ENCODE peak calls at places on chromosomes 6 and 20, in ten cellular contexts. Y, F, K, H, A, W, S, J, I and R are unnamed samples.
A peak's percentile ranks its signal among the peaks of the same experiment; 100 is the strongest.

GRCh38 chr6:52227495-52227894 is 16.8 kb downstream of the IL17F start:
- DNase-seq in Y (no peak), F (no peak), K (no peak), H (no peak), A (no peak), W (no peak), S (no peak), J (no peak), I (no peak), R (no peak)

GRCh38 chr20:3239026-3239866 is at the start of gene SLC4A11:
- DNase-seq in Y (no peak), F (peak; percentile 61), K (peak; percentile 80), H (no peak), A (peak; percentile 51), W (peak; percentile 90), S (peak; percentile 93), J (peak; percentile 38), I (peak; percentile 77), R (no peak)

GRCh38 chr20:43015566-43015965 is 174.1 kb downstream of the PTPRT start:
- DNase-seq in Y (no peak), F (no peak), K (no peak), H (no peak), A (no peak), W (no peak), S (no peak), J (no peak), I (no peak), R (no peak)

GRCh38 chr20:14114049-14114448 is 118.7 kb downstream of the MACROD2 start:
- DNase-seq in Y (no peak), F (no peak), K (no peak), H (no peak), A (no peak), W (no peak), S (no peak), J (no peak), I (no peak), R (no peak)

GRCh38 chr6:44598679-44599078 is 211.2 kb downstream of the CDC5L start:
- DNase-seq in Y (no peak), F (no peak), K (no peak), H (no peak), A (no peak), W (peak; percentile 19), S (no peak), J (no peak), I (no peak), R (no peak)

GRCh38 chr6:129619579-129620233 is 90.3 kb downstream of the ARHGAP18 start:
- DNase-seq in Y (no peak), F (no peak), K (no peak), H (no peak), A (no peak), W (no peak), S (no peak), J (no peak), I (no peak), R (no peak)

GRCh38 chr6:11263185-11263817 is 30.8 kb upstream of the NEDD9 start:
- DNase-seq in Y (peak; percentile 85), F (peak; percentile 85), K (peak; percentile 75), H (no peak), A (peak; percentile 72), W (peak; percentile 73), S (peak; percentile 83), J (no peak), I (peak; percentile 47), R (no peak)

GRCh38 chr20:10519361-10520048 is 84.4 kb downstream of the SLX4IP start:
- DNase-seq in Y (peak; percentile 63), F (no peak), K (no peak), H (no peak), A (no peak), W (no peak), S (peak; percentile 66), J (no peak), I (peak; percentile 82), R (no peak)

GRCh38 chr6:5124526-5124925 is 39.4 kb downstream of the PPP1R3G start:
- DNase-seq in Y (no peak), F (no peak), K (no peak), H (no peak), A (no peak), W (no peak), S (no peak), J (no peak), I (no peak), R (no peak)

GRCh38 chr6:118522422-118522821 is 25.7 kb upstream of the PLN start:
- DNase-seq in Y (no peak), F (no peak), K (no peak), H (no peak), A (no peak), W (no peak), S (no peak), J (no peak), I (no peak), R (no peak)

GRCh38 chr6:82980086-82980485 is 85.6 kb downstream of the UBE3D start:
- DNase-seq in Y (no peak), F (peak; percentile 72), K (no peak), H (no peak), A (no peak), W (no peak), S (peak; percentile 87), J (no peak), I (peak; percentile 65), R (no peak)

GRCh38 chr20:49460916-49461315 is 21.6 kb downstream of the KCNB1 start:
- DNase-seq in Y (no peak), F (no peak), K (no peak), H (no peak), A (no peak), W (peak; percentile 31), S (no peak), J (no peak), I (no peak), R (no peak)

GRCh38 chr6:90295854-90296345 is 743 bp downstream of the BACH2 start:
- DNase-seq in Y (peak; percentile 45), F (peak; percentile 64), K (peak; percentile 59), H (peak; percentile 79), A (peak; percentile 72), W (peak; percentile 84), S (peak; percentile 83), J (peak; percentile 44), I (peak; percentile 50), R (peak; percentile 45)
- TF ChIP-seq CTCF in Y (peak; percentile 30), F (no peak), K (no peak), H (peak; percentile 25), A (peak; percentile 2), W (peak; percentile 18), S (no peak), J (no peak), I (peak; percentile 51), R (no peak)

GRCh38 chr6:42125663-42126062 is 16.8 kb downstream of the C6orf132 start:
- DNase-seq in Y (no peak), F (no peak), K (no peak), H (no peak), A (no peak), W (no peak), S (no peak), J (no peak), I (no peak), R (no peak)

GRCh38 chr6:42129360-42129676 is 13.1 kb downstream of the C6orf132 start:
- DNase-seq in Y (no peak), F (no peak), K (no peak), H (no peak), A (no peak), W (no peak), S (no peak), J (no peak), I (no peak), R (no peak)

GRCh38 chr6:42131531-42131930 is 10.9 kb downstream of the C6orf132 start:
- DNase-seq in Y (peak; percentile 90), F (no peak), K (no peak), H (no peak), A (no peak), W (no peak), S (peak; percentile 90), J (no peak), I (no peak), R (no peak)

GRCh38 chr6:42125231-42125630 is 17.2 kb downstream of the C6orf132 start:
- DNase-seq in Y (no peak), F (no peak), K (no peak), H (no peak), A (no peak), W (no peak), S (no peak), J (no peak), I (no peak), R (no peak)

DNA sequence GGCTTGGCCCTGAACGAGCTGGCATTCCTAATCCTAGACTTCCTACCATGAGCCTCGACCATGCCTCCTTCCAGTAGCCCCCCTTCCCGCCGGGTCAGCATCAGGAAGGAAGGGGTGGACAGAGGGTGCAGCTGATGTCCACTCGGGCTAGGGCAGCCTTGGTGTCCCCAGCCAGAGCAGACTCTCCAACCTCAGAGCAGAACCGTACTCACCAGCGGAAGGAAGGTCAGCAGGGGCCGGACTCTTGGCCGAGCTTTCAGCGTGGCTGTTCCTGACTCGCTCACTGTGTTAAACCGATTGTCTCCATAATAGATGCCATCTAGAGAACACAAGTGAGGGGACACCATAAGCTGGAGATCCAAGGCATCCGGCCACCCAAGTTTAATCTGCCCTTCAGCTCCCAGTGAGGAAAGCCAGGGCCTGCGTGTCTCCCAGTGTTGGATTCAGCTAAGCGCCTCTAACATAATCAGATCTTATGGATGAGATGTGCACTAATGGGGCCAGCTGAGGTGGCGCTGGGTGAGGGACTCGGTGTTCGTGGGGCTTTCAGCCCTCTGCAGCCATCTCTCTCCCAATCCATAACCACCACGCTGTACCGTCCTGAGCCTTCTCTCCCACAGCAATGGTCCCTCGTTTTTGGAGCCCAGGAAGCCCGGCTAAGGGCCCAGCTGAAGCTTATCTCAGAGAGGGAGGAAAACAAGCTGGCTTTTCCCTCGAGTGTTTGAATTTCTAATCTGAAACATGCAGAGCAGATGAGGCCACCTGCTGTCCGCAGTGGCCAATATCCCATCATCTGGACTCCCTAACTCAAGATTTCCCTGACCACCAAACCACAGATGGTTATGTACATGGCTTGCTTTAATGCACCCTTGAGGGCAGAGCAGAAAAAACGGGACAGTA is 13.7 kb downstream of the C6orf132 start:
- DNase-seq in Y (no peak), F (no peak), K (no peak), H (no peak), A (no peak), W (no peak), S (no peak), J (no peak), I (no peak), R (no peak)
- TF ChIP-seq CTCF in Y (peak; percentile 18), F (no peak), K (no peak), H (no peak), A (no peak), W (no peak), S (no peak), J (no peak), I (no peak), R (no peak)

DNA sequence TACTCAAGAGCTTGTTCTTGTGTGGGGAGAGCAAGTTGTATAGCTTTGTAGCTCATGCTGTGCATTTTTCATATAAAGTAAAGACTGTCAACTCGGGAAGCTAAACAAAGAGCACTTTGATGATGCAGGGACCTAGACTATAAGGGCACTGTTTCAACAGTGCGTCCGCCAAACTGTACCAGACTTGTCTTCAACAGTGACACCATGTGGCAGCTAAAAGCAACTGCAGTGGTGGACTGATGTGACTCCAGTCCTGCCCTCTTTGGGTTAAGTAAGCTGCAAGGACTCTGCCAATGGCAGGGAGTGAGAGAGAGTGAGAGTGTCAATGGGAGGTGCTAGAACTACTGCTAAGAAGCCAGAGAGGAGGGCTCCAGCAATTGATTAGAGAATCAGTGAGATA is 48.1 kb upstream of the MC3R start:
- DNase-seq in Y (no peak), F (no peak), K (no peak), H (no peak), A (no peak), W (no peak), S (no peak), J (no peak), I (no peak), R (no peak)
- TF ChIP-seq CTCF in Y (peak; percentile 54), F (peak; percentile 34), K (no peak), H (no peak), A (no peak), W (peak; percentile 63), S (peak; percentile 12), J (peak; percentile 65), I (peak; percentile 53), R (no peak)

GRCh38 chr6:159633196-159633595 is 59.8 kb downstream of the SOD2 start:
- DNase-seq in Y (peak; percentile 37), F (peak; percentile 41), K (no peak), H (no peak), A (peak; percentile 2), W (peak; percentile 59), S (peak; percentile 40), J (peak; percentile 31), I (no peak), R (no peak)
- TF ChIP-seq CTCF in Y (peak; percentile 73), F (peak; percentile 76), K (no peak), H (no peak), A (peak; percentile 57), W (peak; percentile 78), S (peak; percentile 31), J (peak; percentile 70), I (peak; percentile 65), R (peak; percentile 50)